ENCODE peak calls at places on chromosomes 5 and 9, in six cellular contexts. One of them, this sample, is unnamed.

GRCh38 chr5:43338856-43339255 is 25.6 kb upstream of the HMGCS1 start:
- DNase-seq in cardiac septum: no peak
- DNase-seq in activated T-helper 1 cell treated with anti-CD3 and anti-CD28 coated beads, Interleukin-2, amount 50 U/mL, for 16 hours: no peak
- DNase-seq in foreskin fibroblast: no peak
- DNase-seq in CD8-positive, alpha-beta memory T cell: no peak
- DNase-seq in activated T-helper 9 cell treated with anti-CD3 and anti-CD28 coated beads, Interleukin-2, amount 50 U/mL, for 16 hours: no peak
- DNase-seq in this sample: no peak

GRCh38 chr5:87151547-87151946 is 116.1 kb upstream of the RASA1 start:
- DNase-seq in cardiac septum: no peak
- DNase-seq in CD8-positive, alpha-beta memory T cell: no peak
- DNase-seq in activated T-helper 1 cell treated with anti-CD3 and anti-CD28 coated beads, Interleukin-2, amount 50 U/mL, for 16 hours: no peak
- DNase-seq in activated T-helper 9 cell treated with anti-CD3 and anti-CD28 coated beads, Interleukin-2, amount 50 U/mL, for 16 hours: no peak
- DNase-seq in foreskin fibroblast: peak; percentile 92
- DNase-seq in this sample: no peak

GRCh38 chr5:131163315-131164119 is 1.5 kb downstream of the HINT1 start:
- DNase-seq in foreskin fibroblast: no peak
- DNase-seq in activated T-helper 1 cell treated with anti-CD3 and anti-CD28 coated beads, Interleukin-2, amount 50 U/mL, for 16 hours: no peak
- DNase-seq in cardiac septum: no peak
- DNase-seq in activated T-helper 9 cell treated with anti-CD3 and anti-CD28 coated beads, Interleukin-2, amount 50 U/mL, for 16 hours: no peak
- DNase-seq in CD8-positive, alpha-beta memory T cell: no peak
- DNase-seq in this sample: no peak

GRCh38 chr5:82421119-82421518 is 143.0 kb upstream of the RPS23 start:
- DNase-seq in CD8-positive, alpha-beta memory T cell: no peak
- DNase-seq in activated T-helper 9 cell treated with anti-CD3 and anti-CD28 coated beads, Interleukin-2, amount 50 U/mL, for 16 hours: no peak
- DNase-seq in activated T-helper 1 cell treated with anti-CD3 and anti-CD28 coated beads, Interleukin-2, amount 50 U/mL, for 16 hours: no peak
- DNase-seq in foreskin fibroblast: peak; percentile 85
- DNase-seq in cardiac septum: no peak
- DNase-seq in this sample: no peak

GRCh38 chr5:177470759-177471536 is 2.5 kb downstream of the DBN1 start:
- DNase-seq in cardiac septum: no peak
- DNase-seq in foreskin fibroblast: no peak
- DNase-seq in activated T-helper 1 cell treated with anti-CD3 and anti-CD28 coated beads, Interleukin-2, amount 50 U/mL, for 16 hours: no peak
- DNase-seq in CD8-positive, alpha-beta memory T cell: no peak
- DNase-seq in activated T-helper 9 cell treated with anti-CD3 and anti-CD28 coated beads, Interleukin-2, amount 50 U/mL, for 16 hours: no peak
- DNase-seq in this sample: no peak

GRCh38 chr5:37926732-37927131 is 86.9 kb upstream of the GDNF start:
- DNase-seq in activated T-helper 1 cell treated with anti-CD3 and anti-CD28 coated beads, Interleukin-2, amount 50 U/mL, for 16 hours: no peak
- DNase-seq in foreskin fibroblast: peak; percentile 14
- DNase-seq in cardiac septum: no peak
- DNase-seq in activated T-helper 9 cell treated with anti-CD3 and anti-CD28 coated beads, Interleukin-2, amount 50 U/mL, for 16 hours: no peak
- DNase-seq in CD8-positive, alpha-beta memory T cell: no peak
- DNase-seq in this sample: no peak

GRCh38 chr5:148312159-148312558 is at the start of gene SPINK7:
- DNase-seq in activated T-helper 1 cell treated with anti-CD3 and anti-CD28 coated beads, Interleukin-2, amount 50 U/mL, for 16 hours: no peak
- DNase-seq in activated T-helper 9 cell treated with anti-CD3 and anti-CD28 coated beads, Interleukin-2, amount 50 U/mL, for 16 hours: no peak
- DNase-seq in foreskin fibroblast: no peak
- DNase-seq in CD8-positive, alpha-beta memory T cell: no peak
- DNase-seq in cardiac septum: no peak
- DNase-seq in this sample: no peak

GRCh38 chr5:79821-80220 is 12.1 kb upstream of the PLEKHG4B start:
- DNase-seq in foreskin fibroblast: no peak
- DNase-seq in activated T-helper 1 cell treated with anti-CD3 and anti-CD28 coated beads, Interleukin-2, amount 50 U/mL, for 16 hours: no peak
- DNase-seq in cardiac septum: no peak
- DNase-seq in activated T-helper 9 cell treated with anti-CD3 and anti-CD28 coated beads, Interleukin-2, amount 50 U/mL, for 16 hours: no peak
- DNase-seq in CD8-positive, alpha-beta memory T cell: no peak
- DNase-seq in this sample: no peak

GRCh38 chr9:113350937-113351336 is 1.6 kb downstream of the BSPRY start:
- DNase-seq in activated T-helper 1 cell treated with anti-CD3 and anti-CD28 coated beads, Interleukin-2, amount 50 U/mL, for 16 hours: no peak
- DNase-seq in cardiac septum: no peak
- DNase-seq in CD8-positive, alpha-beta memory T cell: no peak
- DNase-seq in activated T-helper 9 cell treated with anti-CD3 and anti-CD28 coated beads, Interleukin-2, amount 50 U/mL, for 16 hours: no peak
- DNase-seq in foreskin fibroblast: no peak
- DNase-seq in this sample: no peak

GRCh38 chr5:56206126-56206525 is 27.0 kb downstream of the ANKRD55 start:
- DNase-seq in foreskin fibroblast: peak; percentile 22
- DNase-seq in activated T-helper 9 cell treated with anti-CD3 and anti-CD28 coated beads, Interleukin-2, amount 50 U/mL, for 16 hours: no peak
- DNase-seq in CD8-positive, alpha-beta memory T cell: no peak
- DNase-seq in activated T-helper 1 cell treated with anti-CD3 and anti-CD28 coated beads, Interleukin-2, amount 50 U/mL, for 16 hours: no peak
- DNase-seq in cardiac septum: no peak
- DNase-seq in this sample: no peak

GRCh38 chr5:132449060-132449459 is 41.5 kb downstream of the IRF1 start:
- DNase-seq in foreskin fibroblast: no peak
- DNase-seq in CD8-positive, alpha-beta memory T cell: no peak
- DNase-seq in cardiac septum: no peak
- DNase-seq in activated T-helper 1 cell treated with anti-CD3 and anti-CD28 coated beads, Interleukin-2, amount 50 U/mL, for 16 hours: no peak
- DNase-seq in activated T-helper 9 cell treated with anti-CD3 and anti-CD28 coated beads, Interleukin-2, amount 50 U/mL, for 16 hours: no peak
- DNase-seq in this sample: no peak

GRCh38 chr9:131323629-131324028 is 34.1 kb downstream of the PLPP7 start:
- DNase-seq in cardiac septum: no peak
- DNase-seq in activated T-helper 9 cell treated with anti-CD3 and anti-CD28 coated beads, Interleukin-2, amount 50 U/mL, for 16 hours: no peak
- DNase-seq in activated T-helper 1 cell treated with anti-CD3 and anti-CD28 coated beads, Interleukin-2, amount 50 U/mL, for 16 hours: no peak
- DNase-seq in CD8-positive, alpha-beta memory T cell: no peak
- DNase-seq in foreskin fibroblast: no peak
- DNase-seq in this sample: no peak

GRCh38 chr5:151585970-151586369 is 5.2 kb downstream of the FAT2 start:
- DNase-seq in foreskin fibroblast: peak; percentile 14
- DNase-seq in CD8-positive, alpha-beta memory T cell: no peak
- DNase-seq in cardiac septum: no peak
- DNase-seq in activated T-helper 1 cell treated with anti-CD3 and anti-CD28 coated beads, Interleukin-2, amount 50 U/mL, for 16 hours: no peak
- DNase-seq in activated T-helper 9 cell treated with anti-CD3 and anti-CD28 coated beads, Interleukin-2, amount 50 U/mL, for 16 hours: no peak
- DNase-seq in this sample: no peak

GRCh38 chr9:6584881-6585597 is 60.5 kb downstream of the GLDC start:
- DNase-seq in cardiac septum: no peak
- DNase-seq in CD8-positive, alpha-beta memory T cell: peak; percentile 16
- DNase-seq in foreskin fibroblast: no peak
- DNase-seq in activated T-helper 9 cell treated with anti-CD3 and anti-CD28 coated beads, Interleukin-2, amount 50 U/mL, for 16 hours: no peak
- DNase-seq in activated T-helper 1 cell treated with anti-CD3 and anti-CD28 coated beads, Interleukin-2, amount 50 U/mL, for 16 hours: no peak
- DNase-seq in this sample: no peak

GRCh38 chr9:94780516-94780950 is 54.0 kb downstream of the AOPEP start:
- DNase-seq in cardiac septum: peak; percentile 84
- DNase-seq in activated T-helper 9 cell treated with anti-CD3 and anti-CD28 coated beads, Interleukin-2, amount 50 U/mL, for 16 hours: no peak
- DNase-seq in CD8-positive, alpha-beta memory T cell: no peak
- DNase-seq in foreskin fibroblast: no peak
- DNase-seq in activated T-helper 1 cell treated with anti-CD3 and anti-CD28 coated beads, Interleukin-2, amount 50 U/mL, for 16 hours: no peak
- DNase-seq in this sample: no peak

GRCh38 chr9:130159814-130160670 is 12.2 kb upstream of the NCS1 start:
- DNase-seq in activated T-helper 9 cell treated with anti-CD3 and anti-CD28 coated beads, Interleukin-2, amount 50 U/mL, for 16 hours: no peak
- DNase-seq in activated T-helper 1 cell treated with anti-CD3 and anti-CD28 coated beads, Interleukin-2, amount 50 U/mL, for 16 hours: no peak
- DNase-seq in cardiac septum: no peak
- DNase-seq in CD8-positive, alpha-beta memory T cell: no peak
- DNase-seq in foreskin fibroblast: no peak
- DNase-seq in this sample: no peak

GRCh38 chr9:17219261-17219660 is 84.4 kb downstream of the CNTLN start:
- DNase-seq in activated T-helper 1 cell treated with anti-CD3 and anti-CD28 coated beads, Interleukin-2, amount 50 U/mL, for 16 hours: no peak
- DNase-seq in activated T-helper 9 cell treated with anti-CD3 and anti-CD28 coated beads, Interleukin-2, amount 50 U/mL, for 16 hours: no peak
- DNase-seq in CD8-positive, alpha-beta memory T cell: no peak
- DNase-seq in foreskin fibroblast: peak; percentile 1
- DNase-seq in cardiac septum: no peak
- DNase-seq in this sample: no peak

GRCh38 chr5:142012792-142013388 is at the start of gene GNPDA1:
- DNase-seq in foreskin fibroblast: peak; percentile 86
- DNase-seq in CD8-positive, alpha-beta memory T cell: peak; percentile 64
- DNase-seq in activated T-helper 1 cell treated with anti-CD3 and anti-CD28 coated beads, Interleukin-2, amount 50 U/mL, for 16 hours: no peak
- DNase-seq in cardiac septum: peak; percentile 93
- DNase-seq in activated T-helper 9 cell treated with anti-CD3 and anti-CD28 coated beads, Interleukin-2, amount 50 U/mL, for 16 hours: peak; percentile 65
- DNase-seq in this sample: peak; percentile 52

GRCh38 chr9:134760750-134761420 is 119.3 kb downstream of the COL5A1 start:
- DNase-seq in activated T-helper 1 cell treated with anti-CD3 and anti-CD28 coated beads, Interleukin-2, amount 50 U/mL, for 16 hours: no peak
- DNase-seq in activated T-helper 9 cell treated with anti-CD3 and anti-CD28 coated beads, Interleukin-2, amount 50 U/mL, for 16 hours: no peak
- DNase-seq in CD8-positive, alpha-beta memory T cell: no peak
- DNase-seq in cardiac septum: no peak
- DNase-seq in foreskin fibroblast: no peak
- DNase-seq in this sample: no peak

GRCh38 chr5:110590187-110590586 is 136.3 kb downstream of the TMEM232 start:
- DNase-seq in activated T-helper 1 cell treated with anti-CD3 and anti-CD28 coated beads, Interleukin-2, amount 50 U/mL, for 16 hours: no peak
- DNase-seq in CD8-positive, alpha-beta memory T cell: peak; percentile 1
- DNase-seq in foreskin fibroblast: no peak
- DNase-seq in cardiac septum: no peak
- DNase-seq in activated T-helper 9 cell treated with anti-CD3 and anti-CD28 coated beads, Interleukin-2, amount 50 U/mL, for 16 hours: no peak
- DNase-seq in this sample: no peak

GRCh38 chr5:12109075-12109688 is 204.9 kb upstream of the CTNND2 start:
- DNase-seq in activated T-helper 1 cell treated with anti-CD3 and anti-CD28 coated beads, Interleukin-2, amount 50 U/mL, for 16 hours: no peak
- DNase-seq in cardiac septum: no peak
- DNase-seq in foreskin fibroblast: no peak
- DNase-seq in activated T-helper 9 cell treated with anti-CD3 and anti-CD28 coated beads, Interleukin-2, amount 50 U/mL, for 16 hours: no peak
- DNase-seq in CD8-positive, alpha-beta memory T cell: no peak
- DNase-seq in this sample: no peak

GRCh38 chr9:126146254-126147145 is 180.1 kb upstream of the MVB12B start:
- DNase-seq in foreskin fibroblast: no peak
- DNase-seq in cardiac septum: peak; percentile 66
- DNase-seq in activated T-helper 1 cell treated with anti-CD3 and anti-CD28 coated beads, Interleukin-2, amount 50 U/mL, for 16 hours: no peak
- DNase-seq in activated T-helper 9 cell treated with anti-CD3 and anti-CD28 coated beads, Interleukin-2, amount 50 U/mL, for 16 hours: no peak
- DNase-seq in CD8-positive, alpha-beta memory T cell: peak; percentile 11
- DNase-seq in this sample: peak; percentile 52

GRCh38 chr5:84961193-84961592 is 576.5 kb upstream of the EDIL3 start:
- DNase-seq in foreskin fibroblast: no peak
- DNase-seq in cardiac septum: no peak
- DNase-seq in activated T-helper 9 cell treated with anti-CD3 and anti-CD28 coated beads, Interleukin-2, amount 50 U/mL, for 16 hours: no peak
- DNase-seq in activated T-helper 1 cell treated with anti-CD3 and anti-CD28 coated beads, Interleukin-2, amount 50 U/mL, for 16 hours: no peak
- DNase-seq in CD8-positive, alpha-beta memory T cell: no peak
- DNase-seq in this sample: no peak

GRCh38 chr5:150671509-150672236 is 10.6 kb downstream of the MYOZ3 start:
- DNase-seq in cardiac septum: peak; percentile 75
- DNase-seq in CD8-positive, alpha-beta memory T cell: peak; percentile 16
- DNase-seq in activated T-helper 9 cell treated with anti-CD3 and anti-CD28 coated beads, Interleukin-2, amount 50 U/mL, for 16 hours: no peak
- DNase-seq in activated T-helper 1 cell treated with anti-CD3 and anti-CD28 coated beads, Interleukin-2, amount 50 U/mL, for 16 hours: no peak
- DNase-seq in foreskin fibroblast: no peak
- DNase-seq in this sample: no peak

GRCh38 chr5:107500840-107501239 is 169.9 kb downstream of the EFNA5 start:
- DNase-seq in activated T-helper 9 cell treated with anti-CD3 and anti-CD28 coated beads, Interleukin-2, amount 50 U/mL, for 16 hours: no peak
- DNase-seq in foreskin fibroblast: no peak
- DNase-seq in CD8-positive, alpha-beta memory T cell: no peak
- DNase-seq in cardiac septum: no peak
- DNase-seq in activated T-helper 1 cell treated with anti-CD3 and anti-CD28 coated beads, Interleukin-2, amount 50 U/mL, for 16 hours: no peak
- DNase-seq in this sample: no peak

GRCh38 chr9:117413346-117414219 is 1.3 kb downstream of the ASTN2 start:
- DNase-seq in cardiac septum: no peak
- DNase-seq in CD8-positive, alpha-beta memory T cell: no peak
- DNase-seq in activated T-helper 1 cell treated with anti-CD3 and anti-CD28 coated beads, Interleukin-2, amount 50 U/mL, for 16 hours: no peak
- DNase-seq in activated T-helper 9 cell treated with anti-CD3 and anti-CD28 coated beads, Interleukin-2, amount 50 U/mL, for 16 hours: no peak
- DNase-seq in foreskin fibroblast: no peak
- DNase-seq in this sample: no peak